ENCODE peak calls at places on chromosomes 11 and 22, in four cellular contexts. W, K, U and Q are unnamed samples.

GRCh38 chr11:3888210-3888609 is 32.7 kb downstream of the STIM1 start:
- DNase-seq in W (no peak), K (no peak), U (no peak), Q (no peak)

GRCh38 chr22:23781065-23781464 is 5.7 kb upstream of the SMARCB1 start:
- DNase-seq in W (no peak), K (no peak), U (no peak), Q (no peak)

GRCh38 chr22:43094085-43094484 is 4.9 kb upstream of the TTLL1 start:
- DNase-seq in W (peak; percentile 60), K (no peak), U (no peak), Q (no peak)

GRCh38 chr11:215581-216037 is 8.1 kb downstream of the RIC8A start:
- DNase-seq in W (no peak), K (no peak), U (no peak), Q (no peak)

GRCh38 chr11:74035264-74035663 is 26.4 kb upstream of the UCP3 start:
- DNase-seq in W (peak; percentile 30), K (no peak), U (no peak), Q (no peak)

GRCh38 chr11:121890377-121890776 is 225.6 kb downstream of the BLID start:
- DNase-seq in W (no peak), K (no peak), U (no peak), Q (no peak)

GRCh38 chr11:124817036-124817435 is 16.8 kb upstream of the MSANTD2 start:
- DNase-seq in W (no peak), K (no peak), U (no peak), Q (no peak)

GRCh38 chr11:8062781-8063257 is 18.2 kb upstream of the TUB start:
- DNase-seq in W (no peak), K (no peak), U (no peak), Q (peak; percentile 27)

GRCh38 chr11:113681711-113682410 is 24.2 kb downstream of the TMPRSS5 start:
- DNase-seq in W (no peak), K (peak; percentile 53), U (no peak), Q (no peak)

GRCh38 chr11:100888836-100889235 is 201.7 kb downstream of the ARHGAP42 start:
- DNase-seq in W (no peak), K (no peak), U (no peak), Q (no peak)

GRCh38 chr11:65558002-65558784 is at the start of gene LTBP3:
- DNase-seq in W (peak; percentile 64), K (peak; percentile 85), U (peak; percentile 60), Q (no peak)

GRCh38 chr11:134560566-134561347 is 148.7 kb upstream of the B3GAT1 start:
- DNase-seq in W (no peak), K (no peak), U (no peak), Q (peak; percentile 51)

GRCh38 chr11:134560066-134560465 is 148.0 kb upstream of the B3GAT1 start:
- DNase-seq in W (no peak), K (no peak), U (no peak), Q (no peak)

GRCh38 chr11:134561348-134561720 is 149.3 kb upstream of the B3GAT1 start:
- DNase-seq in W (no peak), K (no peak), U (no peak), Q (no peak)

GRCh38 chr11:134562941-134563471 is 151.0 kb upstream of the B3GAT1 start:
- DNase-seq in W (no peak), K (no peak), U (no peak), Q (no peak)

DNA sequence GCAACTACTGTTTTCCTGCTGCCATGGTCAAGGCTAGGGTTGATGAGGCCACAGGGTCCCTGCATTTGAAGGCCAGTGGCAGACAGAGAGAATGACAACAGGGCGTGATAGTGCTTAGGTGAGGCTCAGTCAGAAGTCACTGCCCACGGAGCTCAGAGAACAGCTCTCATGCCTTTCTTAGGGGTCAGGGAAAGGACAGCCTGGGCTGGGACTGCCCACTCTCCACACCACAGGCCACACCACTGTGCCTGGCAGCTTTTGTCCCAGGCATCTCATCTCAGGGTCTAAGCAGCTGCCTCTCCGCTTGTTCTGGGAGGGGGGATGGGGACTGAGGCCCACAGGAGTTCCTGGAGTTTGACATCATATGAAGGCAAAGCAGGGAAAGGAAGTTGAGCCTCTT is 150.1 kb upstream of the B3GAT1 start:
- DNase-seq in W (no peak), K (no peak), U (no peak), Q (no peak)
- TF ChIP-seq JUN in W (no peak), K (no peak), U (no peak), Q (no peak)

DNA sequence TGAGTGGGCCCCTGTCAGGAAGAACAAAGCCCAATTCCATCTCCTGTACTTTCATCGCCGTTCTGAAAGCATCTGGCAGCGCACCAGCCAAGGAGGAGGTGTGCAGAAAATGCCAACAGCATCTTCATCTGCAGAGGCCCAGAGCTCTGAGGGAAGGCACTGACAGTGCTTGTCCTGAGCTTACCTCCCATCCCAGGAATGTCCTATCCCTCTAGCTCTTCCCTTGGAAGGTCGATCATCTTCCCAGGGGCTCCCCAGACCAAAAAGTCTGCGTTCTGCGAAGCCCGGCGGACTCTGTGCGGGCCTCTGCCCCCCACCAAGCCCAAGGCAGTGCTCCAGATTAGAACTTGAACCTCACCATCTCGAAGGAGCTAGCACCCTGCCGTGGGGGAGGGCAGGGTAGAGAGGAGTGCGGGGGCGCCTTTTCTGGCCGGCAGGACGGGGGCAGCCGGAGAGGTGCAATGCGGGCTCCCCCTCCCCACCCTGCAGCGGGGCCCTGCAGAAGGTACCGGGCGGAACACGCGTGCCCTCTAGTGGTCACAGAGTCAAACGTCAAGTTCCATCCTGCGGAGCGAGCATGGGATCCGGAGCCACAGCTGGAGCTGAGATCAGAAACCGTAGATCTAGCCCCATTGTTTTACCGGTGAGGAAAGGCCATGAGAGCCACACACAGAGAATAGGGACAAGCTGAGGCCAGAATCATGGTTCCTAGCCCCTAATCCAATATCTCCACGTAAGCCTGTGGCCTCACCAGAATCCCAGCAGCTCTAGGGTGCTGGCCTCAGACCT is 5.0 kb downstream of the SCN2B start:
- DNase-seq in W (peak; percentile 37), K (peak; percentile 90), U (peak; percentile 89), Q (no peak)
- TF ChIP-seq JUN in W (no peak), K (no peak), U (no peak), Q (no peak)

DNA sequence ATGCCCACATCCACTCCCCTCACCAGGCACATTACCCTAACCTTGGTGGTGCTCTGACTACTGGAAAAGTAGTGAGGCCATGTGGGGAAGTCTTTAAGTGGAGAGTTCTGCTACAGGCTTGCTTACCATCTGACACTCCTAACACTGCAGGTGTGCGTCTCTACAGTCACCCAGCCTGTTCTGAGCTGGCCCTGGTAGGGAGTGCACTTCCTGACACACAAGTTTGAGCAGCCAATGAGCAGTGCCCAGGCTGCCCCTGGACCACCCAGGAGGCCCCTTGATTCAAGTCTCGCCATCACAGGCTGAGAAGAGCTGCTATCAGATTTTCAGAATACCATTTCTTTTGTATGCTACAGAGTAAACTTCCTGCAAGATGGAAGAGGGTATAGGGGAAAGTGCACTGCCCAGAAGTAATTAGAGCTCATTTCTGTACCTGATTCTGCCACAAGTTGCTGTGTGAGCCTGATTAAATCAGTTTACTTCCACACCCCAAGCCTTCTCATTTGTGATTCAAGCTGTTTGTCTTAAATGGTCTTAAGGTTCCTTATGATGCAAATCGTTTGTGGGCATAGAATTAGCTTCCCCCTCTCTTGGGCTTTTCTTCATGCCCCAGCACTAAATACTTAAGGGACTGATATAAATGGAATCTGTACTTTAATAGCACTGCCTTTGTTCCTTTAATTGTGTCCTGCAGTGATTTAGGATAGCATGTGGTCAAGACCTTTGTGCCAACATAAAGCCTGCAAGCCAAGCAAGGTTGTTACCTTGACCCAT is 22.2 kb downstream of the OPCML start:
- DNase-seq in W (no peak), K (no peak), U (peak; percentile 32), Q (peak; percentile 53)
- TF ChIP-seq JUN in W (no peak), K (no peak), U (no peak), Q (no peak)

GRCh38 chr11:88831303-88831890 is 234.4 kb downstream of the GRM5 start:
- DNase-seq in W (no peak), K (no peak), U (no peak), Q (no peak)

GRCh38 chr11:88827018-88827676 is 238.6 kb downstream of the GRM5 start:
- DNase-seq in W (peak; percentile 7), K (no peak), U (no peak), Q (no peak)
- TF ChIP-seq JUN in W (no peak), K (no peak), U (no peak), Q (no peak)

DNA sequence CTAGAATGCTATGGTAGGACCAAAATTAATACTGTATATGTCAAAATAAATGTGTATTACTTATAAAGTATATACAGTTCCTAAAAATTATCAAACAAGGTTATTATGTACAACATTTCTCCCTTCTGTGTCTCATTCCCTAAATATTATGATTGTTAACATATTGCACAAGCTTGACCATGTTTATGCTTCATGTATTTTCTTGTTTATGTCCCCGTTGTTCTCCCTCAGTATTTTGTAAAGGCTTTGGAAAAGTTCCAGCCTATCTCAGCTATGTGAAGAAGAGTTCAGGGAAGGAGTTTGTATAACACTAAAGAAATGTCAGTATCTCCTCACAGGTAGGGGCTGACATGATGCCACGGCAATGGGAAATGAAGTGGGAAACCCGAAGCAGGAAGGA is 19.6 kb downstream of the ADM start:
- DNase-seq in W (no peak), K (no peak), U (no peak), Q (no peak)
- TF ChIP-seq JUN in W (no peak), K (no peak), U (no peak), Q (no peak)

DNA sequence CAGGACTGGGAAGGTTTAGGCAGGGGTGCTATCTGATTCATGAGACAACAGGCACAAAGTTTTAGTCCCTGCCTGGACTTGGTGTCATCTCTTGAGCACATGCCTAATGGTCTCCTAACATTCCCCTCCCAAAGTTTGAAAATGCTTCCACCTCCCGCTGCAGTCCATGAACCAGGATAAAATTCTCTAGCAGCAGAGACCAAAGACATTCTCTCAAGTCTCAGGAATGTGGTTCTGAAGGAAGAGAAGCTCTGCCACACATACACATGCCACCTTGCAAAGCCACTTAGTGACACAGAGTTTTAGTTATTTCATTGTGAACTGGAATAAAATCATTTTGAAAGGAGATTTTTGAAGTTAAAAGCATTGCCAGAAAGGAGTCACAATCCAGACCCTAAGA is 15.5 kb downstream of the OR51B6 start:
- DNase-seq in W (no peak), K (no peak), U (no peak), Q (no peak)
- TF ChIP-seq JUN in W (no peak), K (no peak), U (no peak), Q (no peak)